ENCODE peak calls at places on chromosomes 5 and 9, in eight cellular contexts. X is heart left ventricle; D is iPS DF 6.9; N is adrenal gland; H is amniotic stem cell; A is activated CD4-positive, alpha-beta T cell treated with anti-CD3 and anti-CD28 coated beads for 1 hour; U is iris pigment epithelial cell; V is BJ. O is an unnamed sample.

GRCh38 chr9:132986114-132986513 is 7.6 kb downstream of the GFI1B start:
- DNase-seq in X (peak), D (no peak), N (no peak), H (no peak), A (no peak), U (no peak), V (no peak), O (no peak)

GRCh38 chr9:87973791-87974292 is 491 bp downstream of the CDK20 start:
- DNase-seq in X (no peak), D (no peak), N (no peak), H (no peak), A (no peak), U (peak), V (no peak), O (no peak)

GRCh38 chr5:86337667-86338460 is 279.9 kb upstream of the COX7C start:
- DNase-seq in X (no peak), D (no peak), N (no peak), H (no peak), A (no peak), U (no peak), V (no peak), O (no peak)

GRCh38 chr5:88826959-88827585 is 55.9 kb downstream of the MEF2C start:
- DNase-seq in X (peak), D (no peak), N (peak), H (no peak), A (no peak), U (peak), V (peak), O (no peak)

GRCh38 chr9:132141948-132142594 is 19.8 kb upstream of the NTNG2 start:
- DNase-seq in X (no peak), D (no peak), N (no peak), H (no peak), A (no peak), U (no peak), V (no peak), O (peak)

GRCh38 chr9:113992276-113992951 is 85.7 kb downstream of the AMBP start:
- DNase-seq in X (peak), D (no peak), N (peak), H (no peak), A (no peak), U (no peak), V (no peak), O (no peak)

GRCh38 chr9:20512636-20513035 is 109.7 kb downstream of the MLLT3 start:
- DNase-seq in X (no peak), D (no peak), N (no peak), H (no peak), A (no peak), U (peak), V (no peak), O (no peak)

GRCh38 chr5:124870070-124870469 is 123.6 kb upstream of the ZNF608 start:
- DNase-seq in X (no peak), D (no peak), N (no peak), H (no peak), A (no peak), U (no peak), V (no peak), O (no peak)

GRCh38 chr5:103589416-103590175 is 27.0 kb upstream of the NUDT12 start:
- DNase-seq in X (no peak), D (no peak), N (no peak), H (no peak), A (no peak), U (peak), V (no peak), O (no peak)

GRCh38 chr5:133981714-133982113 is 13.3 kb upstream of the C5orf15 start:
- DNase-seq in X (no peak), D (no peak), N (no peak), H (no peak), A (no peak), U (no peak), V (no peak), O (no peak)

GRCh38 chr9:22208846-22209585 is 199.9 kb upstream of the CDKN2B start:
- DNase-seq in X (no peak), D (no peak), N (no peak), H (no peak), A (no peak), U (peak), V (no peak), O (no peak)

GRCh38 chr9:94697972-94698581 is 28.4 kb upstream of the AOPEP start:
- DNase-seq in X (no peak), D (no peak), N (no peak), H (no peak), A (no peak), U (peak), V (no peak), O (peak)

GRCh38 chr9:120856700-120857099 is 14.0 kb upstream of the PSMD5 start:
- DNase-seq in X (no peak), D (no peak), N (no peak), H (no peak), A (no peak), U (no peak), V (no peak), O (peak)

GRCh38 chr9:136441191-136441680 is 1.6 kb upstream of the INPP5E start:
- DNase-seq in X (no peak), D (no peak), N (peak), H (no peak), A (no peak), U (peak), V (no peak), O (no peak)

GRCh38 chr5:127012933-127013332 is 17.4 kb downstream of the MARCHF3 start:
- DNase-seq in X (no peak), D (no peak), N (no peak), H (no peak), A (no peak), U (peak), V (peak), O (no peak)

GRCh38 chr9:131517761-131518190 is 13.3 kb downstream of the UCK1 start:
- DNase-seq in X (peak), D (no peak), N (no peak), H (no peak), A (no peak), U (no peak), V (no peak), O (no peak)

GRCh38 chr5:74595143-74595915 is 45.2 kb downstream of the ENC1 start:
- DNase-seq in X (no peak), D (no peak), N (no peak), H (no peak), A (no peak), U (peak), V (no peak), O (no peak)

GRCh38 chr9:112762726-112763518 is 12.4 kb downstream of the SNX30 start:
- DNase-seq in X (no peak), D (no peak), N (no peak), H (no peak), A (no peak), U (no peak), V (no peak), O (no peak)

GRCh38 chr9:130847306-130848217 is 12.5 kb downstream of the ABL1 start:
- DNase-seq in X (peak), D (no peak), N (no peak), H (peak), A (no peak), U (peak), V (peak), O (no peak)

GRCh38 chr9:34989946-34990635 is 546 bp downstream of the DNAJB5 start:
- DNase-seq in X (peak), D (no peak), N (peak), H (no peak), A (no peak), U (peak), V (no peak), O (no peak)

GRCh38 chr5:174984863-174985262 is 260.5 kb downstream of the MSX2 start:
- DNase-seq in X (no peak), D (no peak), N (no peak), H (no peak), A (no peak), U (no peak), V (no peak), O (no peak)

GRCh38 chr5:80516826-80517225 is 28.9 kb downstream of the FAM151B start:
- DNase-seq in X (no peak), D (no peak), N (no peak), H (peak), A (no peak), U (peak), V (peak), O (peak)

GRCh38 chr9:16824545-16825041 is 45.9 kb downstream of the BNC2 start:
- DNase-seq in X (no peak), D (no peak), N (no peak), H (no peak), A (no peak), U (peak), V (no peak), O (no peak)

GRCh38 chr5:172872997-172873491 is 39.0 kb downstream of the ERGIC1 start:
- DNase-seq in X (peak), D (no peak), N (peak), H (no peak), A (no peak), U (peak), V (no peak), O (no peak)

GRCh38 chr5:143435207-143435657 is 31.7 kb upstream of the NR3C1 start:
- DNase-seq in X (peak), D (no peak), N (no peak), H (no peak), A (no peak), U (peak), V (no peak), O (peak)

GRCh38 chr5:169763437-169764301 is 126.6 kb downstream of the DOCK2 start:
- DNase-seq in X (no peak), D (no peak), N (no peak), H (no peak), A (no peak), U (no peak), V (no peak), O (no peak)

GRCh38 chr5:170221319-170221718 is 11.5 kb upstream of the C5orf58 start:
- DNase-seq in X (no peak), D (no peak), N (no peak), H (no peak), A (no peak), U (peak), V (no peak), O (no peak)

GRCh38 chr5:72246954-72247442 is 73.0 kb downstream of the MRPS27 start:
- DNase-seq in X (no peak), D (no peak), N (no peak), H (no peak), A (no peak), U (peak), V (no peak), O (no peak)

O was measured in SHP77 treated with DMSO at 0.1 percent for 48 hours.